ENCODE peak calls at places on chromosome 14, in four cellular contexts. O, C, B and S are unnamed samples.

GRCh38 chr14:77618381-77618780 is 1.9 kb upstream of the SPTLC2 start:
- DNase-seq in O (no peak), C (no peak), B (no peak), S (no peak)

GRCh38 chr14:77641207-77641533 is 24.7 kb upstream of the SPTLC2 start:
- DNase-seq in O (no peak), C (no peak), B (no peak), S (no peak)

GRCh38 chr14:39841088-39841487 is 408.9 kb upstream of the FBXO33 start:
- DNase-seq in O (no peak), C (no peak), B (no peak), S (no peak)

GRCh38 chr14:56807586-56808168 is 2.6 kb downstream of the OTX2 start:
- DNase-seq in O (no peak), C (no peak), B (no peak), S (no peak)

GRCh38 chr14:22883191-22883976 is at the start of gene REM2:
- DNase-seq in O (no peak), C (no peak), B (peak; percentile 51), S (no peak)

GRCh38 chr14:71720978-71721624 is 211.1 kb upstream of the RGS6 start:
- DNase-seq in O (peak; percentile 53), C (peak; percentile 11), B (peak; percentile 32), S (peak; percentile 34)

GRCh38 chr14:105793836-105794235 is 267.5 kb downstream of the TMEM121 start:
- DNase-seq in O (no peak), C (no peak), B (no peak), S (no peak)

GRCh38 chr14:101732128-101732527 is 29.4 kb upstream of the PPP2R5C start:
- DNase-seq in O (no peak), C (no peak), B (no peak), S (peak; percentile 53)

GRCh38 chr14:103239751-103240150 is 94.3 kb upstream of the EIF5 start:
- DNase-seq in O (no peak), C (no peak), B (no peak), S (no peak)

DNA sequence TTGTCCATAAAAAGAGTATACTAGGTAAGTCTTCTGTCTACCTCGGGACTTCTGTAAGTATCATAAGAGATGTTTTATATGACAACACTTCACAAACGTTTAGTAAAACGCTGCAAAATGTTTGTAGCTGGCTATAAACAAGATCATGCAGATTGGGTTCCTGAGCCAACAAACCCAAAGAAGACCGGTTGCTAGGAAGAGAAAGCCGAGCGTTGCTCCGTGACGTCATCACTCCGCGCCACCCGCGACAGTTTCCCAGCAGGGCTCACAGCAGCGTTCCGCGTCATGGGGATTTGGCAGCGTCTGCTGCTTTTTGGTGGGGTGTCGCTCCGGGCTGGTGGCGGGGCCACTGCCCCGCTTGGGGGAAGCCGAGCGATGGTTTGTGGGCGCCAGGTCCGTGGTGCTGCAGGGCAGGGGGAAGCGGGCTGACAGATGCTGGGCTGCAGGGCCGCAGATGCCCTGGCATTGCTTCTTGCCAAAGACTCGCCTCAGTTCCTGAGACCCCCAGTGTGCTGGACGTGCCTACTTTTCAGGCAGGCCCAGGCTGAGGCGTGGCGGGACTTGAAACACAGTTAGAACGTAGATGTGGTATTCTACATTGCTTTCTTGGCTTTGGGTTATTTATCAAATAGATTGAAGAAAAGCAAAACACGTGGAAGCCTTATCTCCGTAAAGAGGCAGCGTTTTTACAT is at the start of gene NUBPL:
- DNase-seq in O (peak; percentile 97), C (peak; percentile 88), B (peak; percentile 94), S (peak; percentile 92)
- TF ChIP-seq CTCF in O (peak; percentile 43), C (no peak), B (no peak), S (no peak)

GRCh38 chr14:99541677-99542470 is 60.7 kb downstream of the CCNK start:
- DNase-seq in O (no peak), C (no peak), B (peak; percentile 73), S (peak; percentile 3)
- TF ChIP-seq GABPA in O (no peak), C (no peak), B (no peak), S (no peak)

GRCh38 chr14:34701808-34702207 is 12.6 kb downstream of the CFL2 start:
- DNase-seq in O (no peak), C (no peak), B (no peak), S (no peak)
- H3K27ac ChIP-seq in O (no peak overlapping the region), C (no peak overlapping the region), B (no peak overlapping the region), S (no peak overlapping the region)

DNA sequence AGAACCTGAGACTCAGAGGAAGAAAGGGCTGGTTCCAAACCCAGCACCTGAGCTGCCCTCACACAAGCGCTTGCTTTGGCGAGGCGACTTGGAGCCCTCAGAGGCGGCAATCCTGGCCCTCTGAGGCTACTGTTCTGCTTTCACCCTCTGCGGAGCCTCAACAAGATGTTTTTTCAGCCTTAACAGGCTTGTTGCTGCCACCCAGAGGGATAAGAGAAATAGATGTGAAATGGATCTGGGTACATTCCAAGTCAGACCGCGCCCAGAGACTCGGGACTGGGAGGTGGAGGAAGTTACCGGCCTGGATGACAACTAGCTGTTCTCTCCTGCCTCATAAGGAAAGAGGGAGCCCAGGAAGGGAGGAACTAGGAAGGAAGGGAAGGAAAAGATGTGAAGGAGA is 89.6 kb downstream of the TTC7B start:
- DNase-seq in O (no peak), C (no peak), B (no peak), S (peak; percentile 30)
- TF ChIP-seq CTCF in O (no peak), C (no peak), B (no peak), S (no peak)

DNA sequence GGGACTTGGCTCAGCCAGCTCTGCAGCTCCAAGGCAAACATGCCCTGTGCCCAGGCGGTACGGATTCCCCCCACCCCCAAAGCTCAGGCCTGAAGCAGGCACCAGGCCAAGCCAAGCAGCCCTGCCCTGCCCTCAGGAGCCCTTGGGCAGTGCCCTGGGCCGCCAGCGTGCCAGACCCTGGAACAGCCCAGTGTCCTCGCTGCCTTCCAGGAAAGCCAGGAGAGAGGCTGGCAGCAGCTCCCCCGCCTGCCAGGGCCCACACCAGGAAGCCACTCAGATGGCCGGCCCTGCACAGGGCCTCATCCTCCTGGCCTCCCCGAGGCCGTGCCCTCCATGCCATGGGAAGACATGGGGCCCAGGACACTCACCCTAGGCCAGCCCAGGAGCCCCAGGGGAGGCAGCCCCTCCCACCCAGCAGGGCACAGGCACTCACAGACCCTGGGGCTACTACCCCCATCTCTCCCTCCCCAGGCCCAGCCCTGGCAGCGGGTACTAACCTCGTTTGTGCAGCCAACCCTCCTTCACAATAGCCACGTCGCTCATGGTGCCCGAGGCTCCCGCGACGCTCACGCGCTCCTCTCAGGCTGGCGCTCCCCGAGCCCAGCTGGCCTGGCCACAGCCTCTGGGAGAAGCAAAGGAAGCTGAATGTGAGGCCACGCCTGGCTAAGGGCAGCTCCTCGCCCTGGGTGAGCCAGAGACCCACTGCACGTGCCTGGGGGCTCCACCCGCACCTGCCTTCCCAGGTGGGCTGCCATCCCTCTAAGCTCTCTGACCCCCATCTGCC is 3.3 kb downstream of the AKT1 start:
- DNase-seq in O (no peak), C (no peak), B (no peak), S (no peak)
- TF ChIP-seq GABPA in O (no peak), C (no peak), B (no peak), S (no peak)

DNA sequence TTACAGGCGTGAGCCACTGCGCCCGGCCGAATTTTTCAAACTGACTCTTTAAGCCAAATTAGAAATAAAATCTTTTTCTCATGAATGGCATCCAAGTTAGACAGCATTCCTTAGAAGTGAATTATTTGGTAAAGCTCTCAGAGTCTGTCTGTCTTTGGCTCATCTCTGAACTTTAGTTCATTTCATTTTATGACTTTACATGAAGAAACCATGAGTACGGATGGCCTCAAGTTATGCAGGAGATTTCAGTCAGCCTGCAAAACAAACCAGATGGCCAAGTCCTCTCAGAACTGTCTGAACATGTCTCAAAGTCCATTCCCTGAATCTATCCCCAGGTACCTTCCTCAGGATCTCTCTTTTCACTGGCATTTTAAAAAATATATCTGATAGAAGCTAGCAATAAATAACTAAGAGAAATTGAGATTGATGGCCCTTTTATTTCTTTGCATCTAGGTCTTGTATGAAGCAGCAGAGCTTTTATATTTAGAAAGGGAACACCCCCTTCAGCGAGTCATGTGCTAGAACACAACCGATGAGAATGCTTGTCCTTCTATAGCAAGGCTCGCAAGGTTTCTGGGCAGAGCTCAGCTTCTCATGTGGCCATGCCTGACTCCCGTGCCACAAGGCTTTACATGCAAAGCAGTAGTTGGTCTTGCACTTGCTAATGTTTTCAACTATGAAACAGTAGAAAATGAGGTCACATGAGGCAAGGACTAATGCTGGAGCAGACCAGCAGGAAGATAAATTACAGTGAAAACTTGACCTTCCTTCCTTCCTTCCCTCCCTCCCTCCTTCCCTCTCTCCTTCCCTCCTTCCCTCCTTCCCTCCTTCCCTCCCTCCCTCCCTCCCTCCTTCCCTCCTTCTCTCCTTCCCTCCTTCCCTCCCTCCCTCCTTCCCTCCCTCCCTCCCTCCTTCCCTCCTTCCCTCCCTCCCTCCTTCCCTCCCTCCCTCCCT is 125.0 kb downstream of the AKAP6 start:
- DNase-seq in O (no peak), C (no peak), B (no peak), S (no peak)
- H3K27ac ChIP-seq in O (no peak overlapping the region), C (no peak overlapping the region), B (peak overlapping the region; percentile 89), S (no peak overlapping the region)

GRCh38 chr14:69318901-69319475 is 59.0 kb downstream of the GALNT16 start:
- DNase-seq in O (no peak), C (no peak), B (no peak), S (no peak)
- TF ChIP-seq CTCF in O (no peak), C (no peak), B (no peak), S (no peak)

GRCh38 chr14:28701733-28702132 is 64.9 kb upstream of the FOXG1 start:
- DNase-seq in O (no peak), C (no peak), B (no peak), S (no peak)
- TF ChIP-seq GABPA in O (no peak), C (no peak), B (no peak), S (no peak)

DNA sequence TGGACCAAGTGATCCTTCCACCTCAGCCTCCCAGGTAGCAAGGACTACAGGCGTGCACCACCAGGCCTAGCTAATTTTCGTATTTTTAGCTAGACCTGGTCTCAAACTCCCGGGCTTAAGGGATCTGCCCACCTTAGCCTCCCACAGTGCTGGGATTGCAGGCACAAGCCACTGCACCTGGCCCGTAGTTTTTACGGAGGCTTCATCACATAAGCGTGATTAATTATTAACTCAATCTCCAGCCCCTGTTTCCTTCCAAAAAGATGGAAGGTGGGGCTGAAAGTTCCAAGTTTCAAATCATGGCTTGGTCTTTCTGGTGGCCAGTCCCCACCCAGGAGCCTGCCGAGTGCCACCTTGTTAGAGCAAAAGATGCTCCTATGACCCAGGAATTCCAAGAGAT is 22.5 kb upstream of the HIF1A start:
- DNase-seq in O (no peak), C (no peak), B (no peak), S (no peak)
- H3K27ac ChIP-seq in O (no peak overlapping the region), C (no peak overlapping the region), B (no peak overlapping the region), S (no peak overlapping the region)